ENCODE peak calls at places on chromosomes 3 and 15, in six cellular contexts. W is pancreas, R is ovary, Q is sigmoid colon, N is right atrium auricular region, L is psoas muscle. I is an unnamed sample.

GRCh38 chr3:38137615-38138346 is 680 bp upstream of the MYD88 start:
- DNase-seq in L (no peak), Q (no peak), W (peak), R (peak), N (peak), I (peak)

GRCh38 chr15:32869814-32870213 is 152.0 kb downstream of the GREM1 start:
- DNase-seq in N (no peak), W (no peak), Q (no peak), R (no peak), L (no peak), I (no peak)

GRCh38 chr15:85778107-85778776 is 16.5 kb downstream of the KLHL25 start:
- DNase-seq in L (no peak), R (no peak), Q (no peak), W (no peak), N (no peak), I (peak)

GRCh38 chr3:38114052-38114874 is 22.7 kb downstream of the ACAA1 start:
- DNase-seq in W (peak), Q (peak), R (peak), N (no peak), L (no peak), I (no peak)

GRCh38 chr3:128143496-128143895 is 9.8 kb upstream of the EEFSEC start:
- DNase-seq in N (no peak), W (no peak), Q (no peak), R (no peak), L (no peak), I (no peak)

GRCh38 chr3:127423856-127424765 is 136.3 kb upstream of the PRR20G start:
- DNase-seq in L (no peak), N (peak), W (no peak), Q (peak), R (no peak), I (no peak)

GRCh38 chr3:178671261-178672191 is 135.3 kb downstream of the KCNMB2 start:
- DNase-seq in N (no peak), R (no peak), Q (no peak), W (no peak), L (no peak), I (no peak)

GRCh38 chr15:59550961-59551360 is 60.6 kb upstream of the GCNT3 start:
- DNase-seq in Q (no peak), R (no peak), N (no peak), W (no peak), L (no peak), I (no peak)

GRCh38 chr3:169562988-169563774 is 100.3 kb downstream of the MECOM start:
- DNase-seq in R (no peak), N (no peak), W (no peak), Q (no peak), L (no peak), I (no peak)

GRCh38 chr3:38985981-38986380 is 65.8 kb downstream of the SCN11A start:
- DNase-seq in Q (no peak), R (no peak), W (no peak), L (no peak), N (no peak), I (peak)

GRCh38 chr3:100556656-100557310 is 52.6 kb upstream of the ADGRG7 start:
- DNase-seq in L (no peak), R (no peak), W (no peak), N (no peak), Q (no peak), I (no peak)

GRCh38 chr3:100525753-100526612 is 33.6 kb downstream of the TMEM45A start:
- DNase-seq in W (no peak), N (peak), Q (peak), R (no peak), L (no peak), I (no peak)

GRCh38 chr3:117910820-117911524 is 1123.7 kb downstream of the IGSF11 start:
- DNase-seq in Q (no peak), N (no peak), R (no peak), L (no peak), W (no peak), I (no peak)

GRCh38 chr3:38121832-38122461 is 15.0 kb downstream of the ACAA1 start:
- DNase-seq in L (no peak), R (peak), N (peak), Q (peak), W (peak), I (no peak)

GRCh38 chr3:157132936-157133335 is 27.0 kb downstream of the CCNL1 start:
- DNase-seq in W (no peak), R (no peak), Q (no peak), L (peak), N (no peak), I (no peak)

GRCh38 chr3:12178091-12178820 is 19.5 kb upstream of the TIMP4 start:
- DNase-seq in Q (peak), N (peak), L (peak), W (no peak), R (no peak), I (peak)

GRCh38 chr15:100900136-100900894 is 18.8 kb upstream of the LRRK1 start:
- DNase-seq in W (peak), L (no peak), Q (no peak), R (peak), N (no peak), I (no peak)

GRCh38 chr3:62287528-62287927 is 85.8 kb downstream of the FEZF2 start:
- DNase-seq in N (no peak), R (no peak), Q (no peak), L (no peak), W (no peak), I (no peak)

GRCh38 chr3:106401666-106402319 is 533.0 kb upstream of the CBLB start:
- DNase-seq in Q (no peak), R (no peak), N (no peak), W (no peak), L (no peak), I (no peak)

GRCh38 chr3:183349421-183350157 is 78.8 kb downstream of the MCF2L2 start:
- DNase-seq in N (no peak), L (no peak), W (no peak), Q (no peak), R (no peak), I (no peak)
- TF ChIP-seq CTCF in N (no peak), L (no peak), W (no peak), Q (no peak), R (no peak), I (no peak)

GRCh38 chr15:57624730-57625129 is 33.0 kb downstream of the MYZAP start:
- DNase-seq in R (no peak), Q (no peak), L (no peak), W (no peak), N (no peak), I (no peak)

GRCh38 chr15:57625703-57626448 is 34.2 kb downstream of the MYZAP start:
- DNase-seq in Q (no peak), R (no peak), L (no peak), W (no peak), N (no peak), I (no peak)

GRCh38 chr15:57631386-57632110 is 39.8 kb downstream of the MYZAP start:
- DNase-seq in Q (no peak), R (no peak), N (no peak), W (no peak), L (no peak), I (no peak)

GRCh38 chr15:57626713-57627440 is 35.2 kb downstream of the MYZAP start:
- DNase-seq in R (no peak), W (no peak), N (no peak), L (peak), Q (no peak), I (no peak)
- H3K4me3 ChIP-seq in R (no peak), W (no peak), N (no peak), L (no peak), Q (no peak), I (no peak)

GRCh38 chr3:46844851-46845250 is 18.4 kb downstream of the MYL3 start:
- DNase-seq in Q (no peak), N (no peak), W (no peak), R (no peak), L (peak), I (no peak)
- H3K27ac ChIP-seq in Q (peak), N (peak), W (peak), R (no peak), L (peak), I (peak)

GRCh38 chr3:635393-635792 is 438.8 kb downstream of the CHL1 start:
- DNase-seq in Q (no peak), R (no peak), N (no peak), W (no peak), L (no peak), I (no peak)

GRCh38 chr3:634511-634910 is 437.9 kb downstream of the CHL1 start:
- DNase-seq in R (no peak), N (no peak), L (no peak), W (no peak), Q (no peak), I (no peak)

GRCh38 chr3:632571-633170 is 436.1 kb downstream of the CHL1 start:
- DNase-seq in N (peak), W (no peak), L (no peak), Q (no peak), R (no peak), I (no peak)
- TF ChIP-seq CTCF in N (peak), W (peak), L (peak), Q (no peak), R (no peak), I (peak)

GRCh38 chr15:48986240-48986639 is 22.5 kb upstream of the SHC4 start:
- DNase-seq in N (no peak), Q (no peak), R (no peak), L (no peak), W (no peak), I (no peak)
- H3K4me3 ChIP-seq in N (no peak), Q (no peak), R (no peak), L (no peak), W (no peak), I (no peak)

GRCh38 chr3:184949570-184949969 is 137.6 kb downstream of the VPS8 start:
- DNase-seq in L (no peak), R (no peak), N (no peak), Q (no peak), W (no peak), I (no peak)

GRCh38 chr3:184953396-184953795 is 141.4 kb downstream of the VPS8 start:
- DNase-seq in L (no peak), N (no peak), W (no peak), Q (no peak), R (no peak), I (no peak)

GRCh38 chr3:184952671-184953070 is 140.7 kb downstream of the VPS8 start:
- DNase-seq in L (no peak), N (no peak), Q (no peak), R (no peak), W (no peak), I (no peak)

DNA sequence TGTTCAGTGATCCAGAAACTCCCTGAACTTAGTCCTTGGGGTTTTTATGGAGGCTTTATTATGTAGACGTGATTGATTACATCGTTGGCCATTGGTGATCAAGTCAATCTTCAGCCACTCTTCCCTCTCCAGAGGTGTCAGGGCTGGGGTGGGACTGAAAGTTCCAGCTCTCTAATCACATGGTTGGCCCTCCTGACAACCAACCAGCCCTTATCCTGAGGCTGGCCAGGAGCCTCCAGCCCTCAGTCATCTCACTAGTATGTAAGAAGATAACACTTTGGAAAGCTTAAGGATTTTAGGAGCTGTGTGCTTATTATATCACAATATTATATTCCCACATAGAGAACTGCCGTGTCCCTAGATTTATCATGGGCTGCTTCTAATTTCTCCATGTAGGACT is 142.3 kb downstream of the VPS8 start:
- DNase-seq in R (no peak), W (no peak), Q (no peak), L (no peak), N (no peak), I (no peak)
- H3K27ac ChIP-seq in R (no peak), W (no peak), Q (no peak), L (no peak), N (no peak), I (no peak)

GRCh38 chr3:69384379-69384778 is 1.5 kb downstream of the FRMD4B start:
- DNase-seq in R (no peak), W (no peak), L (no peak), N (no peak), Q (no peak), I (no peak)

GRCh38 chr3:69388241-69388640 is 2.4 kb upstream of the FRMD4B start:
- DNase-seq in R (no peak), Q (no peak), L (no peak), N (no peak), W (no peak), I (no peak)

GRCh38 chr3:69385723-69386483 is at the start of gene FRMD4B:
- DNase-seq in N (peak), Q (peak), L (peak), W (peak), R (peak), I (peak)

GRCh38 chr3:69385033-69385722 is 710 bp downstream of the FRMD4B start:
- DNase-seq in W (no peak), Q (no peak), L (no peak), N (no peak), R (no peak), I (no peak)

DNA sequence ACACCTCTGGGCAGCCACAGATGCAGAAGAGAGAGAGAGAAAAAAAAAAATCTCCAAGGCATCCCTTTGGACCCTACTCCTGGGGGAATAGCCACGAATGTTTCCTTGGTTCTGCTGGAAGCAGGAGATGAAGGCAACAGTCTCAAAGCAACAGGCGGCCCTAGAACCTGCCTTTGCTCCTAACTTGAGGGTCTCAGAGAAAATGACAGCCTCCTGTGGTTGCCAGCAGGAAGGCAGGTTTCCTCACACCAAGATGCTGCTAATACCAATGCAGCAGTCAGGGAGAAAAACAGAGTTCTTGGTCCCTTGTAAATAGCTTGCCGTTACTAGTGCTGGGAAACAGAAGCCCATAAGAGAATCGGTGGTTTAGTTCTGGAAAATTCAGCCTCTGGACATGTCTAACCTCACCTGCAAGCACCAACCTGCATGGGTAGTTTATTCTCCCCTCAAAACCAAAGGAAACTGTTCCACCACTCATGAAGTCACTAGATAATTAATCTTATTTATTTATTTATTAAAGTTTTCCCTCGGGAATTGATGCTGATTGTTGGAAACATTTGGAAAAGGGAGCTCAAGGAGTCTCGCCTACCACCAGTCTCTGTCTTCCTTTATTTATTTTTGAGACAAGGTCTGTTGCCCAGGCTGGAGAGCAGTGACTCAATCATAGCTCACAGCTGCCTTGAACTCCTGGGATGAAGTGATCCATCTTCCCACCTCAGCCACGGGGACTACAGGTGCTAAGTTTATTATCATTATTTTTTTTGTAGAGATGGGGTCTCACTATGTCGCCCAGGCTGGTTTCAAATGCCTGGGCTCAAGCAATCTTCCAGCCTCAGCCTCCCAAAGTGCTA is 872 bp upstream of the FRMD4B start:
- DNase-seq in N (no peak), R (no peak), W (no peak), L (no peak), Q (no peak), I (no peak)
- TF ChIP-seq CTCF in N (no peak), R (no peak), W (no peak), L (no peak), Q (no peak), I (no peak)

GRCh38 chr3:194536883-194537637 is 50.3 kb upstream of the ATP13A3 start:
- DNase-seq in Q (peak), L (peak), N (no peak), W (peak), R (peak), I (no peak)
- H3K4me3 ChIP-seq in Q (no peak), L (no peak), N (no peak), W (no peak), R (no peak), I (no peak)

GRCh38 chr15:66770518-66771350 is 68.7 kb downstream of the SMAD6 start:
- DNase-seq in Q (peak), N (no peak), R (no peak), L (peak), W (no peak), I (no peak)
- H3K27ac ChIP-seq in Q (peak), N (no peak), R (peak), L (no peak), W (peak), I (no peak)

I was measured in left lung.